ENCODE peak calls at places on chromosomes 13 and 19, in six cellular contexts. M is A549, R is HepG2, P is K562, T is GM12878, G is endothelial cell of umbilical vein. H is an unnamed sample.
A peak's percentile ranks its signal among the peaks of the same experiment; 100 is the strongest.

GRCh38 chr19:50896591-50897190 is 14.5 kb downstream of the KLK4 start:
- DNase-seq in G (no peak), P (peak; percentile 67), M (no peak), R (peak; percentile 26), T (peak; percentile 100), H (peak; percentile 36)

GRCh38 chr13:98746968-98747367 is 5.5 kb downstream of the SLC15A1 start:
- DNase-seq in P (no peak), R (peak; percentile 60), M (no peak), T (no peak), G (no peak), H (no peak)

GRCh38 chr19:3350014-3350663 is 16.2 kb upstream of the NFIC start:
- DNase-seq in T (no peak), M (no peak), R (peak; percentile 42), G (peak; percentile 41), P (no peak), H (no peak)

GRCh38 chr19:18433735-18434398 is 4.1 kb downstream of the ISYNA1 start:
- DNase-seq in G (no peak), T (no peak), M (no peak), P (peak; percentile 79), R (no peak), H (no peak)

GRCh38 chr19:47730521-47730889 is 14.8 kb upstream of the NOP53 start:
- DNase-seq in P (no peak), M (no peak), T (no peak), G (no peak), R (no peak), H (peak; percentile 26)

GRCh38 chr13:77093735-77094134 is 66.8 kb upstream of the FBXL3 start:
- DNase-seq in M (no peak), G (no peak), P (no peak), T (no peak), R (no peak), H (no peak)

GRCh38 chr13:41284512-41285288 is 21.3 kb upstream of the MTRF1 start:
- DNase-seq in P (no peak), R (peak; percentile 73), G (peak; percentile 66), M (peak; percentile 60), T (no peak), H (no peak)

GRCh38 chr19:57850553-57851017 is 926 bp downstream of the ZNF587 start:
- DNase-seq in R (peak; percentile 29), P (peak; percentile 56), T (no peak), M (peak; percentile 15), G (peak; percentile 74), H (no peak)

GRCh38 chr19:28454083-28454482 is 758.9 kb downstream of the UQCRFS1 start:
- DNase-seq in M (no peak), T (no peak), R (no peak), G (no peak), P (peak; percentile 26), H (no peak)

GRCh38 chr19:14764401-14764800 is 14.0 kb downstream of the ADGRE2 start:
- DNase-seq in G (no peak), T (no peak), R (no peak), M (no peak), P (no peak), H (no peak)

GRCh38 chr13:87677334-87678234 is 6.4 kb downstream of the SLITRK5 start:
- DNase-seq in M (no peak), P (no peak), R (peak; percentile 1), G (no peak), T (no peak), H (no peak)

GRCh38 chr19:38386300-38386967 is 1.4 kb downstream of the GGN start:
- DNase-seq in R (no peak), M (no peak), P (no peak), T (no peak), G (no peak), H (no peak)

GRCh38 chr19:35216833-35217707 is 11.5 kb downstream of the FAM187B start:
- DNase-seq in M (no peak), G (no peak), R (no peak), P (peak; percentile 57), T (no peak), H (no peak)

GRCh38 chr19:35214766-35215422 is 13.6 kb downstream of the FAM187B start:
- DNase-seq in P (no peak), R (no peak), T (no peak), G (no peak), M (no peak), H (no peak)

GRCh38 chr19:35219008-35219407 is 9.5 kb downstream of the FAM187B start:
- DNase-seq in R (no peak), T (no peak), P (no peak), G (no peak), M (no peak), H (no peak)

GRCh38 chr19:35213678-35214632 is 14.6 kb downstream of the FAM187B start:
- DNase-seq in R (no peak), M (peak; percentile 48), G (peak; percentile 96), T (peak; percentile 93), P (peak; percentile 50), H (peak; percentile 71)

DNA sequence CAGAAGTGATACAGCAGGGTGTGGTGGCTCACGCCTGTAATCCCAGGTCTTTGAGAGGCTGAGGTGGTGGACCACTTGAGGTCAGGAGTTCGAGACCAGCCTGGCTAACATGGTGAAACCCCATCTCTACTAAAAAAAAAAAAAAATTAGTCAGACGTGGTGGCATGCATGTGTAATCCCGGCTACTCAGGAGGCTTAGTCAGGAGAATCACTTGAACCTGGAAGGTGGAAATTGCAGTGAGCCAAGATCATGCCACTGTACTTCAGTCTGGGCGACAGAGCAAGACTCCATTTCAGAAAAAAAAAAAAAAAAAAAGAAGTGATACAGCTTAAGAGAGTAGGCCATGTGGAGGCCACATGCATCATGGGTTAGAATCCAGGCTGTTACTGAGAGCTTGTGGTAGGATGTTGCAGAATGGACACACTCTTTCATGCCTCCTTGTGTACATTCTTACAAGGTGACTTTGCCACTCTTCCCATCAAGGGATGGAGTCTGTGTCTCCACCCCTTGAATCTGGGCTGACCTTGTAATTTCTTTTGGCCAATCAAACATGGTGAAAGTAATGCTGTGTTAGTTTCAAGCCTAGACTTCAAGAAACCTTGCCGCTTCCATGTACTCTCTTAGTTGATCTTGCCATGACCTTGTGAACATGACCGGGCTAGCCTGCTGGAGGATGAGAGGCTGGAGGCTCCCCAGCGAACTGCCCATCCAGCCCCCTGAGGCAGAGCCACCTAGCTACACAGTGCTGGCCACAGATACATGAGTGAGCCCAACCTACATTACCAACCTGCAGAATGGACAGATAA is 12.3 kb downstream of the FAM187B start:
- DNase-seq in P (no peak), R (no peak), G (no peak), M (no peak), T (no peak), H (no peak)
- TF ChIP-seq MYC in P (no peak), R (no peak), G (no peak), M (no peak), T (no peak), H (no peak)

GRCh38 chr13:28077231-28077630 is 23.1 kb downstream of the FLT3 start:
- DNase-seq in R (no peak), M (no peak), P (no peak), T (no peak), G (no peak), H (peak; percentile 50)

GRCh38 chr13:28067526-28067925 is 32.9 kb downstream of the FLT3 start:
- DNase-seq in R (no peak), G (no peak), P (no peak), T (no peak), M (no peak), H (no peak)

GRCh38 chr13:28071424-28071823 is 29.0 kb downstream of the FLT3 start:
- DNase-seq in T (no peak), M (no peak), G (no peak), R (no peak), P (no peak), H (no peak)
- H3K4me3 ChIP-seq in T (no peak overlapping the region), M (no peak overlapping the region), G (no peak overlapping the region), R (no peak overlapping the region), P (no peak overlapping the region), H (no peak overlapping the region)

DNA sequence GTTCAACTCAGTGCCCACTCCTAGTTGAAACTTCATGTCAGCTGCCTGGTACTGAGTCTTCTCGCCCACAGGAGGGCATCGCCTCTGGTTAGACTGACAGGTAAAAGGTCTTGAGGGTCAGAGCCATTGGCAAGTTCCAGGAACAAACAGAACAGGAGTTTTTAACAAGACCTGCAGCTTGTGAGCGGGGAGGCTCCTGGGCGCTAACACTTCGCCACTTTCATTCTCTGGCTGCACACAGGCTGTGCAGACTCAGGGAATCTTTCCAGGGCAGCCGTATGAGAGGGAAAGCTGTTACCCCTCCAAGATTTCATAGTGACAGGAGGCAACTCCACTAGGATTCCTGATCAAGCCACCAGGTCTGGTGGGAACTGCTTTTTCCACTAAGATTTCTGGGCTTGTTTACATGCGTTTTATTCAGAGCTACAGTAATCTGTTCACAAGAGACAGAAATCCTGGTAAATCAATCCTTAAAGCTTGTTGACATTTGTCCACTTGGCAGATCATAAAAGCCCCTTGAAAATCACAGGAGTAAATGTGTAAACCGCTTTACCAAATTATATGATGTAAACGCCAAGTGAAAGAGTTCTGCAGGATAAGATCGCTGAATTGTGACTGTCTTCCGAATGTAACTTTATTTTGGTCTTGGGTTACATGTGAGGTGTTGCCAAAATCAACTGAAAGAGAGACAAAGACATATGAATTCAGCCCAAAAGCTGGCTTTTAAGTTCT is 190.6 kb downstream of the MZT1 start:
- DNase-seq in M (no peak), R (peak; percentile 21), P (no peak), T (no peak), G (no peak), H (no peak)
- TF ChIP-seq MAX in M (no peak), R (no peak), P (no peak), T (no peak), G (no peak), H (no peak)

DNA sequence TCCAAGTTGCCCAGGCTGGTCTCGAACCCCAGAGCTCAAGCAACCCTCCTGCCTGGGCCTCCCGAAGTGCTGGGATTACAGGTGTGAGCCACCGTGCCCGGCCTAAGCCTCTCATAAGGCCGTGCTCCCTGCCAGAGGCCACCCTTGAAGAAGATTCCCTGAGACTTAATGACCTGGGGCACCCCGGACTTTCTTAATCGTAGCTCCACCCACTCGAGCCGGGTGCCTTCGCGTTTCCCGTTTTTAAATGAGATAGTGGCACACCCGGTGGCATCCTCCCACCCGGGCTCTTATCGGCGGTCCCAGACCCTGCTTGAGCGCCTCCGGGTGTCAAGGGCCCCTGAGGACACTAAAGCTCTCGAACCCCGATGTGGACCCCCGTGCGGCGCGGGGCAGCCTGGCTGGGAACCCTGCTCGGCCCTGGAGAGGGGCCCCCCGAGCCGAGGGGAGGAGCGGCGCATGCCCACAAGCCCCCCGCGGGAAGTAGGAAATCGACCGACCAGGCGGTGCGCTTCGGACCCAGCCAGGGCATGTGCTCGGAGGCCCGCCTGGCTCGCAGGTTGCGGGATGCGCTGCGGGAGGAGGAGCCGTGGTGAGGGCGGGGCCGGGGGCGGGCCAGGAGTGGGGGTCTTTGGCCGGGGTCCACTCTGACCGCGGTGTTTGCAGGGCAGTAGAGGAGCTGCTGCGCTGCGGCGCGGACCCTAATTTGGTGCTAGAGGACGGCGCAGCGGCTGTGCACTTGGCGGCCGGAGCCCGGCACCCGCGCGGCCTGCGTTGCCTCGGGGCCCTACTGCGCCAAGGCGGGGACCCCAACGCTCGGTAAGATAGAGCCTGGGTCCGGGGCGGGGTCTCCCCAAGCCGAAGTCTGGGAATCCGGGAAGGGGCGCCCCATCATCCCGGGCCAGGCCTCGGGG is at the start of gene ANKLE1:
- DNase-seq in R (no peak), T (peak; percentile 32), G (no peak), P (peak; percentile 63), M (no peak), H (peak; percentile 89)
- TF ChIP-seq MYC in R (no peak), T (no peak), G (no peak), P (peak; percentile 61), M (no peak), H (peak; percentile 94)

H was measured in NB4.